ENCODE peak calls at places on chromosome 14, in nine cellular contexts. One of them, this sample, is unnamed.

GRCh38 chr14:69504775-69505174 is 20.2 kb downstream of the PLEKHD1 start:
- DNase-seq in pancreas: no peak
- DNase-seq in heart right ventricle: no peak
- DNase-seq in mucosa of descending colon: no peak
- DNase-seq in effector memory CD4-positive, alpha-beta T cell: no peak
- DNase-seq in ascending aorta: no peak
- DNase-seq in BE2C: no peak
- DNase-seq in fibroblast of lung: no peak
- DNase-seq in Panc1: no peak
- DNase-seq in this sample: peak; percentile 7

GRCh38 chr14:93655078-93655750 is 133.1 kb downstream of the PRIMA1 start:
- DNase-seq in effector memory CD4-positive, alpha-beta T cell: no peak
- DNase-seq in BE2C: peak; percentile 49
- DNase-seq in fibroblast of lung: peak; percentile 44
- DNase-seq in pancreas: no peak
- DNase-seq in mucosa of descending colon: peak; percentile 52
- DNase-seq in ascending aorta: no peak
- DNase-seq in heart right ventricle: no peak
- DNase-seq in Panc1: peak; percentile 27
- DNase-seq in this sample: no peak

GRCh38 chr14:100842799-100843198 is 16.9 kb downstream of the MEG3 start:
- DNase-seq in ascending aorta: no peak
- DNase-seq in Panc1: no peak
- DNase-seq in fibroblast of lung: peak; percentile 87
- DNase-seq in pancreas: no peak
- DNase-seq in effector memory CD4-positive, alpha-beta T cell: no peak
- DNase-seq in mucosa of descending colon: peak; percentile 15
- DNase-seq in BE2C: no peak
- DNase-seq in heart right ventricle: no peak
- DNase-seq in this sample: no peak

GRCh38 chr14:91164676-91165075 is 50.8 kb downstream of the DGLUCY start:
- DNase-seq in fibroblast of lung: no peak
- DNase-seq in effector memory CD4-positive, alpha-beta T cell: no peak
- DNase-seq in pancreas: peak; percentile 88
- DNase-seq in Panc1: no peak
- DNase-seq in mucosa of descending colon: peak; percentile 69
- DNase-seq in heart right ventricle: peak; percentile 38
- DNase-seq in ascending aorta: no peak
- DNase-seq in BE2C: no peak
- DNase-seq in this sample: peak; percentile 83

GRCh38 chr14:55115433-55115832 is 13.6 kb upstream of the LGALS3 start:
- DNase-seq in fibroblast of lung: no peak
- DNase-seq in mucosa of descending colon: no peak
- DNase-seq in Panc1: no peak
- DNase-seq in effector memory CD4-positive, alpha-beta T cell: no peak
- DNase-seq in heart right ventricle: no peak
- DNase-seq in BE2C: no peak
- DNase-seq in ascending aorta: no peak
- DNase-seq in pancreas: no peak
- DNase-seq in this sample: no peak

GRCh38 chr14:99689266-99690236 is 5.5 kb downstream of the CYP46A1 start:
- DNase-seq in mucosa of descending colon: no peak
- DNase-seq in ascending aorta: no peak
- DNase-seq in effector memory CD4-positive, alpha-beta T cell: no peak
- DNase-seq in pancreas: no peak
- DNase-seq in fibroblast of lung: no peak
- DNase-seq in Panc1: no peak
- DNase-seq in heart right ventricle: no peak
- DNase-seq in BE2C: no peak
- DNase-seq in this sample: no peak

GRCh38 chr14:105582639-105583038 is 56.3 kb downstream of the TMEM121 start:
- DNase-seq in mucosa of descending colon: no peak
- DNase-seq in pancreas: no peak
- DNase-seq in heart right ventricle: no peak
- DNase-seq in ascending aorta: peak; percentile 52
- DNase-seq in BE2C: no peak
- DNase-seq in Panc1: no peak
- DNase-seq in fibroblast of lung: peak; percentile 3
- DNase-seq in effector memory CD4-positive, alpha-beta T cell: no peak
- DNase-seq in this sample: peak; percentile 46

GRCh38 chr14:31439554-31439953 is 17.8 kb downstream of the DTD2 start:
- DNase-seq in Panc1: no peak
- DNase-seq in heart right ventricle: no peak
- DNase-seq in fibroblast of lung: no peak
- DNase-seq in BE2C: no peak
- DNase-seq in ascending aorta: no peak
- DNase-seq in pancreas: no peak
- DNase-seq in mucosa of descending colon: no peak
- DNase-seq in effector memory CD4-positive, alpha-beta T cell: no peak
- DNase-seq in this sample: no peak

GRCh38 chr14:74532246-74532645 is 38.7 kb downstream of the ISCA2 start:
- DNase-seq in Panc1: no peak
- DNase-seq in effector memory CD4-positive, alpha-beta T cell: no peak
- DNase-seq in BE2C: no peak
- DNase-seq in ascending aorta: no peak
- DNase-seq in pancreas: no peak
- DNase-seq in mucosa of descending colon: no peak
- DNase-seq in fibroblast of lung: no peak
- DNase-seq in heart right ventricle: no peak
- DNase-seq in this sample: no peak

GRCh38 chr14:35155962-35156361 is 33.6 kb downstream of the PRORP start:
- DNase-seq in mucosa of descending colon: no peak
- DNase-seq in fibroblast of lung: peak; percentile 11
- DNase-seq in effector memory CD4-positive, alpha-beta T cell: no peak
- DNase-seq in Panc1: no peak
- DNase-seq in pancreas: no peak
- DNase-seq in ascending aorta: no peak
- DNase-seq in heart right ventricle: no peak
- DNase-seq in BE2C: no peak
- DNase-seq in this sample: no peak

GRCh38 chr14:80358112-80358511 is 146.8 kb upstream of the DIO2 start:
- DNase-seq in heart right ventricle: no peak
- DNase-seq in mucosa of descending colon: no peak
- DNase-seq in Panc1: no peak
- DNase-seq in fibroblast of lung: no peak
- DNase-seq in pancreas: no peak
- DNase-seq in ascending aorta: no peak
- DNase-seq in effector memory CD4-positive, alpha-beta T cell: no peak
- DNase-seq in BE2C: no peak
- DNase-seq in this sample: no peak

GRCh38 chr14:32331227-32331597 is 2.1 kb downstream of the AKAP6 start:
- DNase-seq in pancreas: no peak
- DNase-seq in mucosa of descending colon: no peak
- DNase-seq in BE2C: no peak
- DNase-seq in ascending aorta: no peak
- DNase-seq in fibroblast of lung: no peak
- DNase-seq in effector memory CD4-positive, alpha-beta T cell: no peak
- DNase-seq in Panc1: no peak
- DNase-seq in heart right ventricle: no peak
- DNase-seq in this sample: no peak

GRCh38 chr14:104559043-104559768 is 20.4 kb upstream of the C14orf180 start:
- DNase-seq in heart right ventricle: peak; percentile 7
- DNase-seq in effector memory CD4-positive, alpha-beta T cell: no peak
- DNase-seq in mucosa of descending colon: no peak
- DNase-seq in ascending aorta: no peak
- DNase-seq in pancreas: no peak
- DNase-seq in BE2C: peak; percentile 5
- DNase-seq in fibroblast of lung: no peak
- DNase-seq in Panc1: no peak
- DNase-seq in this sample: no peak

GRCh38 chr14:23539209-23539866 is 12.2 kb downstream of the ZFHX2 start:
- DNase-seq in Panc1: no peak
- DNase-seq in pancreas: no peak
- DNase-seq in fibroblast of lung: peak; percentile 46
- DNase-seq in effector memory CD4-positive, alpha-beta T cell: no peak
- DNase-seq in mucosa of descending colon: peak; percentile 40
- DNase-seq in BE2C: peak; percentile 59
- DNase-seq in heart right ventricle: no peak
- DNase-seq in ascending aorta: no peak
- DNase-seq in this sample: no peak

GRCh38 chr14:101878222-101879211 is 85.9 kb upstream of the DYNC1H1 start:
- DNase-seq in fibroblast of lung: no peak
- DNase-seq in mucosa of descending colon: no peak
- DNase-seq in ascending aorta: no peak
- DNase-seq in BE2C: no peak
- DNase-seq in Panc1: no peak
- DNase-seq in effector memory CD4-positive, alpha-beta T cell: no peak
- DNase-seq in pancreas: peak; percentile 75
- DNase-seq in heart right ventricle: no peak
- DNase-seq in this sample: no peak

GRCh38 chr14:101875726-101876268 is 88.6 kb upstream of the DYNC1H1 start:
- DNase-seq in fibroblast of lung: no peak
- DNase-seq in BE2C: no peak
- DNase-seq in Panc1: no peak
- DNase-seq in effector memory CD4-positive, alpha-beta T cell: no peak
- DNase-seq in mucosa of descending colon: no peak
- DNase-seq in pancreas: no peak
- DNase-seq in ascending aorta: no peak
- DNase-seq in heart right ventricle: no peak
- DNase-seq in this sample: no peak

GRCh38 chr14:101875041-101875725 is 89.2 kb upstream of the DYNC1H1 start:
- DNase-seq in Panc1: no peak
- DNase-seq in heart right ventricle: no peak
- DNase-seq in fibroblast of lung: no peak
- DNase-seq in effector memory CD4-positive, alpha-beta T cell: no peak
- DNase-seq in mucosa of descending colon: no peak
- DNase-seq in BE2C: no peak
- DNase-seq in ascending aorta: no peak
- DNase-seq in pancreas: no peak
- DNase-seq in this sample: no peak

GRCh38 chr14:101877766-101878165 is 86.6 kb upstream of the DYNC1H1 start:
- DNase-seq in heart right ventricle: no peak
- DNase-seq in Panc1: no peak
- DNase-seq in pancreas: no peak
- DNase-seq in mucosa of descending colon: no peak
- DNase-seq in effector memory CD4-positive, alpha-beta T cell: no peak
- DNase-seq in fibroblast of lung: no peak
- DNase-seq in BE2C: no peak
- DNase-seq in ascending aorta: no peak
- DNase-seq in this sample: no peak

DNA sequence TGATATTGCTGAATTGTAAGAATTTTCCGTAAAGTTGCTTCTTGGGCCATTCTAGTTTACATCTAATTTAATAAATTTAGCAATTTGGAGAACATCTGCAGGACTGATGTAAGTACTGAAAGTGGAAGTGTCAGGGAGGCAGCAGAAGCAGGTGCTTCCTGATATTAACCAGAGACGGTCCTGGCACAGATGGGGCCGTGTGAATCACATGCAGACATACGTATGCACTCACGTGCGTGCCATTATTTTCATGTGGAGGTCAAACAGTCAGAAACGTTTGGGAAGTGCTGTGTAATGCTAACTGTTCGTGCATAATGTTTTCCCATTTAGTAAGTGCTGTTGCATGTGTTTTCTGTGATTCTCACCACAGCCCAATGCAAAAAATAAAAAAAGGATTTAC is 87.8 kb upstream of the DYNC1H1 start:
- DNase-seq in Panc1: no peak
- DNase-seq in fibroblast of lung: peak; percentile 55
- DNase-seq in pancreas: no peak
- DNase-seq in mucosa of descending colon: peak; percentile 79
- DNase-seq in ascending aorta: peak; percentile 83
- DNase-seq in effector memory CD4-positive, alpha-beta T cell: peak; percentile 73
- DNase-seq in BE2C: peak; percentile 92
- DNase-seq in heart right ventricle: peak; percentile 63
- DNase-seq in this sample: peak; percentile 73
- H3K4me1 ChIP-seq in Panc1: no peaks in the 10 kb centered on the region
- H3K4me1 ChIP-seq in fibroblast of lung: peaks cover 3% of the 10 kb centered on the region
- H3K4me1 ChIP-seq in pancreas: peaks cover 20% of the 10 kb centered on the region
- H3K4me1 ChIP-seq in mucosa of descending colon: peaks cover 34% of the 10 kb centered on the region
- H3K4me1 ChIP-seq in ascending aorta: peaks cover 3% of the 10 kb centered on the region
- H3K4me1 ChIP-seq in effector memory CD4-positive, alpha-beta T cell: peaks cover 40% of the 10 kb centered on the region
- H3K4me1 ChIP-seq in BE2C: peaks cover 58% of the 10 kb centered on the region
- H3K4me1 ChIP-seq in heart right ventricle: peaks cover 58% of the 10 kb centered on the region
- H3K4me1 ChIP-seq in this sample: peaks cover 16% of the 10 kb centered on the region

GRCh38 chr14:96757456-96757855 is 39.7 kb upstream of the VRK1 start:
- DNase-seq in mucosa of descending colon: no peak
- DNase-seq in BE2C: no peak
- DNase-seq in effector memory CD4-positive, alpha-beta T cell: no peak
- DNase-seq in pancreas: no peak
- DNase-seq in ascending aorta: peak; percentile 15
- DNase-seq in Panc1: no peak
- DNase-seq in heart right ventricle: no peak
- DNase-seq in fibroblast of lung: no peak
- DNase-seq in this sample: no peak

GRCh38 chr14:96752594-96752993 is 44.6 kb upstream of the VRK1 start:
- DNase-seq in Panc1: no peak
- DNase-seq in BE2C: no peak
- DNase-seq in ascending aorta: no peak
- DNase-seq in mucosa of descending colon: no peak
- DNase-seq in fibroblast of lung: no peak
- DNase-seq in heart right ventricle: no peak
- DNase-seq in pancreas: no peak
- DNase-seq in effector memory CD4-positive, alpha-beta T cell: no peak
- DNase-seq in this sample: no peak

GRCh38 chr14:96754845-96755184 is 42.4 kb upstream of the VRK1 start:
- DNase-seq in heart right ventricle: no peak
- DNase-seq in pancreas: no peak
- DNase-seq in mucosa of descending colon: no peak
- DNase-seq in BE2C: peak; percentile 64
- DNase-seq in effector memory CD4-positive, alpha-beta T cell: no peak
- DNase-seq in ascending aorta: no peak
- DNase-seq in Panc1: no peak
- DNase-seq in fibroblast of lung: no peak
- DNase-seq in this sample: no peak

GRCh38 chr14:96754162-96754844 is 42.9 kb upstream of the VRK1 start:
- DNase-seq in fibroblast of lung: no peak
- DNase-seq in ascending aorta: no peak
- DNase-seq in mucosa of descending colon: no peak
- DNase-seq in pancreas: no peak
- DNase-seq in effector memory CD4-positive, alpha-beta T cell: no peak
- DNase-seq in Panc1: no peak
- DNase-seq in heart right ventricle: no peak
- DNase-seq in BE2C: no peak
- DNase-seq in this sample: no peak

GRCh38 chr14:96756745-96757144 is 40.4 kb upstream of the VRK1 start:
- DNase-seq in fibroblast of lung: no peak
- DNase-seq in heart right ventricle: no peak
- DNase-seq in Panc1: no peak
- DNase-seq in pancreas: no peak
- DNase-seq in BE2C: no peak
- DNase-seq in mucosa of descending colon: no peak
- DNase-seq in ascending aorta: no peak
- DNase-seq in effector memory CD4-positive, alpha-beta T cell: no peak
- DNase-seq in this sample: no peak
- H3K4me3 ChIP-seq in fibroblast of lung: no peak overlapping the region
- H3K4me3 ChIP-seq in heart right ventricle: no peak overlapping the region
- H3K4me3 ChIP-seq in Panc1: no peak overlapping the region
- H3K4me3 ChIP-seq in pancreas: no peak overlapping the region
- H3K4me3 ChIP-seq in BE2C: no peak overlapping the region
- H3K4me3 ChIP-seq in mucosa of descending colon: no peak overlapping the region
- H3K4me3 ChIP-seq in ascending aorta: no peak overlapping the region
- H3K4me3 ChIP-seq in effector memory CD4-positive, alpha-beta T cell: no peak overlapping the region
- H3K4me3 ChIP-seq in this sample: no peak overlapping the region

GRCh38 chr14:94768521-94769412 is 1.1 kb downstream of the GSC start:
- DNase-seq in Panc1: no peak
- DNase-seq in heart right ventricle: no peak
- DNase-seq in fibroblast of lung: no peak
- DNase-seq in BE2C: no peak
- DNase-seq in effector memory CD4-positive, alpha-beta T cell: no peak
- DNase-seq in pancreas: no peak
- DNase-seq in mucosa of descending colon: no peak
- DNase-seq in ascending aorta: no peak
- DNase-seq in this sample: no peak
- H3K4me1 ChIP-seq in Panc1: no peaks in the 10 kb centered on the region
- H3K4me1 ChIP-seq in heart right ventricle: peaks cover 40% of the 10 kb centered on the region
- H3K4me1 ChIP-seq in fibroblast of lung: no peaks in the 10 kb centered on the region
- H3K4me1 ChIP-seq in BE2C: no peaks in the 10 kb centered on the region
- H3K4me1 ChIP-seq in effector memory CD4-positive, alpha-beta T cell: peaks cover 11% of the 10 kb centered on the region
- H3K4me1 ChIP-seq in pancreas: peaks cover 5% of the 10 kb centered on the region
- H3K4me1 ChIP-seq in mucosa of descending colon: peaks cover 22% of the 10 kb centered on the region
- H3K4me1 ChIP-seq in ascending aorta: peaks cover 4% of the 10 kb centered on the region
- H3K4me1 ChIP-seq in this sample: peaks cover 21% of the 10 kb centered on the region

GRCh38 chr14:64906022-64906421 is 8.2 kb upstream of the CHURC1 start:
- DNase-seq in Panc1: no peak
- DNase-seq in BE2C: no peak
- DNase-seq in fibroblast of lung: no peak
- DNase-seq in pancreas: no peak
- DNase-seq in mucosa of descending colon: no peak
- DNase-seq in heart right ventricle: no peak
- DNase-seq in effector memory CD4-positive, alpha-beta T cell: no peak
- DNase-seq in ascending aorta: no peak
- DNase-seq in this sample: no peak
- H3K4me3 ChIP-seq in Panc1: no peak overlapping the region
- H3K4me3 ChIP-seq in BE2C: no peak overlapping the region
- H3K4me3 ChIP-seq in fibroblast of lung: no peak overlapping the region
- H3K4me3 ChIP-seq in pancreas: no peak overlapping the region
- H3K4me3 ChIP-seq in mucosa of descending colon: no peak overlapping the region
- H3K4me3 ChIP-seq in heart right ventricle: no peak overlapping the region
- H3K4me3 ChIP-seq in effector memory CD4-positive, alpha-beta T cell: no peak overlapping the region
- H3K4me3 ChIP-seq in ascending aorta: no peak overlapping the region
- H3K4me3 ChIP-seq in this sample: no peak overlapping the region

This sample was measured in upper lobe of right lung.